ENCODE peak calls at places on chromosomes 16 and 17, in four cellular contexts. D, C, J and G are unnamed samples.

GRCh38 chr17:36153887-36154576 is 22.4 kb downstream of the TBC1D3B start:
- DNase-seq in D (no peak), C (no peak), J (no peak), G (no peak)

GRCh38 chr17:44155488-44155887 is 13.8 kb downstream of the HROB start:
- DNase-seq in D (no peak), C (no peak), J (no peak), G (no peak)

GRCh38 chr16:30914849-30915248 is 8.5 kb upstream of the FBXL19 start:
- DNase-seq in D (no peak), C (no peak), J (no peak), G (no peak)

GRCh38 chr17:40304464-40304863 is 4.5 kb upstream of the RARA start:
- DNase-seq in D (peak; percentile 87), C (no peak), J (no peak), G (peak; percentile 69)

GRCh38 chr16:56506941-56507340 is 12.9 kb downstream of the BBS2 start:
- DNase-seq in D (peak; percentile 80), C (no peak), J (no peak), G (no peak)

GRCh38 chr17:6018788-6019187 is 51.4 kb upstream of the WSCD1 start:
- DNase-seq in D (no peak), C (no peak), J (no peak), G (peak; percentile 57)

GRCh38 chr17:12472613-12473173 is 193.0 kb upstream of the MYOCD start:
- DNase-seq in D (peak; percentile 71), C (no peak), J (no peak), G (no peak)

GRCh38 chr16:85234310-85235235 is 122.3 kb upstream of the CIBAR2 start:
- DNase-seq in D (peak; percentile 85), C (peak; percentile 97), J (peak; percentile 91), G (peak; percentile 98)

GRCh38 chr16:23509763-23510153 is 536 bp downstream of the GGA2 start:
- DNase-seq in D (peak; percentile 39), C (no peak), J (peak; percentile 54), G (peak; percentile 49)

GRCh38 chr16:50946098-50946497 is 204.2 kb downstream of the CYLD start:
- DNase-seq in D (no peak), C (no peak), J (no peak), G (no peak)
- H3K56ac ChIP-seq in D (no peak overlapping the region), C (no peak overlapping the region), J (no peak overlapping the region), G (no peak overlapping the region)

DNA sequence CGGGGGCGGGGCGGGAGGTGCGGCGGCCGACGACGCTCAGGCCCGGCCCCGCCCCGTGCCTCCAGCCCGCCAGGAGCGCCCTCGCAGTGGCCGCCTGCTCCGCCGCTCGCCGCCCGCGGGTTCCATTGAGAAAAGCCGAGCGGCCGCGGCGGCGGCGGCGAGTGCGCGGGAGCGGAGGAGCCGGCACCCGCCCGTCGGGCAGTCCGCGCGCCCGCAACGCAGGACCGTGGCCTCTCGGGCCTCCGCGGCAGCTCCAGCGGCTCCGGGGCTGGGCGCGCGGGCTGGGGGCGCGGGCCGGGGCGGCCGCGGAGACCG is at the start of gene ZFPM1:
- DNase-seq in D (no peak), C (no peak), J (no peak), G (no peak)
- H3K56ac ChIP-seq in D (no peak within 1 kb of the TSS), C (no peak within 1 kb of the TSS), J (peak within 1 kb of the TSS; percentile 59), G (peak within 1 kb of the TSS; percentile 85)

DNA sequence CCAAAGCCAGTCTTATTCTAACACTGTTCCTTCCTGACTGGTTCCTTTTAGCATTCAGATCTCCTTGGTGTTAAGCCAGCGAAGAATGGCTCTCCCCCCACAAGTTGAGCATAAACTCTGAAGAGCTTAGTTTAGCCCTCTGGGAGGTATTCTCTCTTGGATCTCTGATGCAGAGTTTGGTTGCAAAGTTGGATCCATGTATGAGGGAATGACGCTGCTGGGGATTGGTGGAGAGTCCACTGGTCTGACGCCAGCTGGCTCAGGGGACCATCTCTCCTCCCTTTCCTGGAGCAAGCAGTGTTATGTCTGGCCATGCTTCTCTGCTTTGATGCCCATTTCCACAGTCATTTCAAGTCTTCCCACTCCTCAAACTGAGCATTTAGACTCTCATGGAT is 193.1 kb upstream of the CDH11 start:
- DNase-seq in D (no peak), C (no peak), J (no peak), G (no peak)
- H3K56ac ChIP-seq in D (peak overlapping the region; percentile 26), C (no peak overlapping the region), J (no peak overlapping the region), G (no peak overlapping the region)

DNA sequence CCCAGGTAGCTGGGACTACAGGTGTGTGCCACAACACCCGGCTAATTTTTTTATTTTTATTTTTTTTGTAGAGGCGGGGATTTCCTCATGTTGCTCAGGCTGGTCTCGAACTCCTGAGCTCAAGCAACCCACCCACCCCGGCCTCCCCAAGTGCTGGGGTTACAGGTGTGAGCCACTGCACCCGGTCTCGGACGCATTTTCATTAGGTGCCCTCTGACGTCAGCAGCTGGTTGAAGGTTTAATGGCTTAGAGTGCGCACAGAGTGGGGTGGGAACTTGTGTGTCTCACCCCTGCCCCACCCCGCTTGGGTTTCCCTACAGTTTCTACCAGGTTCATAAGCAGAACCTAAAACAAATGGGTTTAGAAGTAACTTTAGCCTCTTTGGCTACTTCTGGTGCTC is 109.0 kb downstream of the N4BP1 start:
- DNase-seq in D (no peak), C (no peak), J (no peak), G (no peak)
- H3K56ac ChIP-seq in D (no peak overlapping the region), C (no peak overlapping the region), J (no peak overlapping the region), G (no peak overlapping the region)

GRCh38 chr17:27920569-27920968 is 27.4 kb upstream of the LYRM9 start:
- DNase-seq in D (no peak), C (no peak), J (no peak), G (no peak)

GRCh38 chr17:27918498-27918897 is 25.3 kb upstream of the LYRM9 start:
- DNase-seq in D (no peak), C (no peak), J (no peak), G (no peak)

GRCh38 chr17:27921077-27921476 is 27.9 kb upstream of the LYRM9 start:
- DNase-seq in D (no peak), C (no peak), J (no peak), G (no peak)

GRCh38 chr17:27919120-27919519 is 26.0 kb upstream of the LYRM9 start:
- DNase-seq in D (no peak), C (no peak), J (no peak), G (no peak)

GRCh38 chr17:27921599-27921998 is 28.4 kb upstream of the LYRM9 start:
- DNase-seq in D (no peak), C (no peak), J (no peak), G (no peak)
- H3K56ac ChIP-seq in D (no peak overlapping the region), C (no peak overlapping the region), J (no peak overlapping the region), G (no peak overlapping the region)

GRCh38 chr16:12609937-12610699 is 193.6 kb downstream of the CPPED1 start:
- DNase-seq in D (no peak), C (peak; percentile 10), J (no peak), G (no peak)

GRCh38 chr16:12612598-12613101 is 191.0 kb downstream of the CPPED1 start:
- DNase-seq in D (no peak), C (no peak), J (no peak), G (peak; percentile 32)

GRCh38 chr16:12611006-12611477 is 192.6 kb downstream of the CPPED1 start:
- DNase-seq in D (no peak), C (no peak), J (no peak), G (peak; percentile 71)

GRCh38 chr16:12613131-12613991 is 190.3 kb downstream of the CPPED1 start:
- DNase-seq in D (peak; percentile 39), C (peak; percentile 76), J (no peak), G (peak; percentile 93)

GRCh38 chr16:12611916-12612597 is 191.6 kb downstream of the CPPED1 start:
- DNase-seq in D (no peak), C (no peak), J (no peak), G (no peak)
- H3K56ac ChIP-seq in D (no peak overlapping the region), C (no peak overlapping the region), J (no peak overlapping the region), G (no peak overlapping the region)

GRCh38 chr17:7440113-7440822 is 956 bp downstream of the FGF11 start:
- DNase-seq in D (no peak), C (peak; percentile 85), J (peak; percentile 90), G (peak; percentile 60)
- H3K56ac ChIP-seq in D (no peak overlapping the region), C (no peak overlapping the region), J (peak overlapping the region; percentile 92), G (peak overlapping the region; percentile 98)

GRCh38 chr16:47971225-47971624 is 184.6 kb downstream of the ABCC12 start:
- DNase-seq in D (no peak), C (no peak), J (no peak), G (no peak)

GRCh38 chr16:47976609-47977180 is 179.1 kb downstream of the ABCC12 start:
- DNase-seq in D (no peak), C (no peak), J (no peak), G (no peak)

GRCh38 chr16:47973552-47973951 is 182.2 kb downstream of the ABCC12 start:
- DNase-seq in D (no peak), C (no peak), J (no peak), G (no peak)

GRCh38 chr16:47970291-47970931 is 185.4 kb downstream of the ABCC12 start:
- DNase-seq in D (peak; percentile 47), C (no peak), J (no peak), G (peak; percentile 87)

GRCh38 chr16:47972246-47972985 is 183.4 kb downstream of the ABCC12 start:
- DNase-seq in D (no peak), C (no peak), J (no peak), G (no peak)
- H3K56ac ChIP-seq in D (no peak overlapping the region), C (no peak overlapping the region), J (no peak overlapping the region), G (no peak overlapping the region)

DNA sequence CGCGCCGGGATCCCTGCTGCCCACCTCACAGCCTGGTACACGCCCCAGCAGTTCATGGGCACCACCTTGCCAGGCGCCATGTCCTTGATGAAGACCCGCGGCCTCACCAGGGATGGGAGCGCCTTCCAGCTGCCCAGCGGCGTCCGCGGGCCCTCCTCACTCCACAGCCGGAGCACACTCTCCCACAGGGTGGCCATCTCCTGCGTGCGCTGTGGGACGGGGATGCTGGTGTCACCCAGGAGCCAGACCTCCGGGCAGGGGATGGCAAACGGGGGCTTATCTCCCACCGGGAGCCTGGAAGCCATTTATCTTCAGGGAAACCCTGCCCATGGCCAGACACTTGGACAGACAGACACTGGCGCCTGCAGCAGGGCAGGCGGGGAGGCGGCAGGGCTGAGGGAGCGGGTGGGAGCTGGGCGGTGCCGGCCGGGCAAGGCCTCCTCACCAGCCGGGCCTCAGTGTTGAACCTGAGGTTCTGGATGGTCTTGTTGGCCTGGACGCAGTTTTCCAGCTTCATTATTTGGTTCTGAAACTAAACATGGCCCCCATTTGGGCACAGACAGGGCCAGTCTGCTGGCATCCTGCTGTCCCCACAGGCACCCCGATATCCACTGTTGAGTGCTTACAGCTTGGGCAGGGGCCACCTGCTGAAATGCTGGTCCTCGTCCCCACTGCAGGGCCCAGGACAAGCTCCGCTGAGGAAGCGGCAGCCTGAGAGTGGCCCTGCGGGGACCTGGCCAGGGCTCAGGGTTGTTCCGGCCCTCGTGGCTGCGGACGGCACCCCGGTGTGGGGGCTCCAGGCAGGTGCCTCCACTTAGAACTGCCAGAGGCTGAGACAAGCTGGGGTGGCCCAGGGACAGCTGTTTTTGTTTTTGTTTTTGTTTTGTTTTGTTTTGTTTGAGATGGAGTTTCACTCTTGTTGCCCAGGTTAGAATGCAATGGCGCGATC is 4.0 kb downstream of the PERCC1 start:
- DNase-seq in D (no peak), C (no peak), J (no peak), G (no peak)
- H3K56ac ChIP-seq in D (no peak overlapping the region), C (no peak overlapping the region), J (no peak overlapping the region), G (no peak overlapping the region)